ENCODE peak calls at places on chromosomes 4 and X, in four cellular contexts. A is SK-MEL-5, F is H4, J is NCI-H1092 treated with DMSO at 0.1 percent for 48 hours. O is an unnamed sample.

GRCh38 chr4:4225915-4226605 is 669 bp downstream of the OTOP1 start:
- DNase-seq in A (no peak), F (no peak), J (no peak), O (no peak)

GRCh38 chr4:65242156-65242846 is 428.0 kb downstream of the EPHA5 start:
- DNase-seq in A (no peak), F (no peak), J (no peak), O (no peak)

GRCh38 chrX:1463581-1464281 is 11.0 kb upstream of the ASMTL start:
- DNase-seq in A (no peak), F (no peak), J (no peak), O (peak)

GRCh38 chrX:102517331-102517730 is 792 bp upstream of the TMSB15A start:
- DNase-seq in A (peak), F (peak), J (peak), O (no peak)

GRCh38 chr4:137611998-137612700 is 79.9 kb upstream of the PCDH18 start:
- DNase-seq in A (no peak), F (no peak), J (no peak), O (no peak)

GRCh38 chr4:628821-629635 is 3.7 kb downstream of the PDE6B start:
- DNase-seq in A (no peak), F (no peak), J (no peak), O (no peak)

GRCh38 chr4:101264993-101265815 is 82.1 kb downstream of the PPP3CA start:
- DNase-seq in A (peak), F (no peak), J (no peak), O (no peak)

GRCh38 chr4:152591361-152591760 is 55.5 kb upstream of the FBXW7 start:
- DNase-seq in A (peak), F (no peak), J (peak), O (peak)

GRCh38 chrX:25191403-25191802 is 175.6 kb upstream of the ARX start:
- DNase-seq in A (no peak), F (no peak), J (no peak), O (no peak)

O was measured in lung.